ENCODE peak calls at places on chromosomes 4 and X, in nine cellular contexts. One of them, this sample, is unnamed.
A peak's percentile ranks its signal among the peaks of the same experiment; 100 is the strongest.

GRCh38 chrX:39652336-39652735 is 445.4 kb downstream of the BCOR start:
- DNase-seq in dermis blood vessel endothelial cell: peak; percentile 50
- DNase-seq in left ventricle myocardium inferior: no peak
- DNase-seq in AG10803: no peak
- DNase-seq in NB4: peak; percentile 67
- DNase-seq in NCI-H1105: no peak
- DNase-seq in neural crest cell: no peak
- DNase-seq in naive thymus-derived CD8-positive, alpha-beta T cell: no peak
- DNase-seq in NCI-H1694: no peak
- DNase-seq in this sample: no peak

GRCh38 chr4:53633608-53634007 is 42.3 kb upstream of the LNX1 start:
- DNase-seq in left ventricle myocardium inferior: no peak
- DNase-seq in neural crest cell: no peak
- DNase-seq in AG10803: peak; percentile 87
- DNase-seq in naive thymus-derived CD8-positive, alpha-beta T cell: no peak
- DNase-seq in dermis blood vessel endothelial cell: no peak
- DNase-seq in NCI-H1105: no peak
- DNase-seq in NB4: peak; percentile 87
- DNase-seq in NCI-H1694: no peak
- DNase-seq in this sample: no peak

GRCh38 chrX:54891573-54891972 is 29.1 kb upstream of the TRO start:
- DNase-seq in NB4: peak; percentile 41
- DNase-seq in NCI-H1105: peak; percentile 4
- DNase-seq in dermis blood vessel endothelial cell: peak; percentile 56
- DNase-seq in left ventricle myocardium inferior: no peak
- DNase-seq in AG10803: peak; percentile 37
- DNase-seq in NCI-H1694: peak; percentile 4
- DNase-seq in naive thymus-derived CD8-positive, alpha-beta T cell: peak; percentile 42
- DNase-seq in neural crest cell: no peak
- DNase-seq in this sample: peak; percentile 18

GRCh38 chr4:113979157-113979972 is at the start of gene ARSJ:
- DNase-seq in NCI-H1105: no peak
- DNase-seq in neural crest cell: peak; percentile 55
- DNase-seq in NB4: no peak
- DNase-seq in dermis blood vessel endothelial cell: peak; percentile 76
- DNase-seq in AG10803: peak; percentile 80
- DNase-seq in NCI-H1694: no peak
- DNase-seq in left ventricle myocardium inferior: peak; percentile 51
- DNase-seq in naive thymus-derived CD8-positive, alpha-beta T cell: peak; percentile 10
- DNase-seq in this sample: peak; percentile 32

GRCh38 chr4:180560896-180561295 is 1682.3 kb upstream of the TENM3 start:
- DNase-seq in neural crest cell: no peak
- DNase-seq in NCI-H1694: no peak
- DNase-seq in NCI-H1105: no peak
- DNase-seq in NB4: no peak
- DNase-seq in AG10803: no peak
- DNase-seq in naive thymus-derived CD8-positive, alpha-beta T cell: no peak
- DNase-seq in dermis blood vessel endothelial cell: no peak
- DNase-seq in left ventricle myocardium inferior: no peak
- DNase-seq in this sample: no peak

GRCh38 chr4:110503588-110504435 is 27.9 kb downstream of the ENPEP start:
- DNase-seq in naive thymus-derived CD8-positive, alpha-beta T cell: no peak
- DNase-seq in neural crest cell: no peak
- DNase-seq in left ventricle myocardium inferior: peak; percentile 18
- DNase-seq in NB4: peak; percentile 4
- DNase-seq in AG10803: peak; percentile 33
- DNase-seq in dermis blood vessel endothelial cell: no peak
- DNase-seq in NCI-H1105: no peak
- DNase-seq in NCI-H1694: no peak
- DNase-seq in this sample: no peak

GRCh38 chrX:149504226-149504914 is 736 bp downstream of the IDS start:
- DNase-seq in dermis blood vessel endothelial cell: peak; percentile 28
- DNase-seq in NB4: peak; percentile 39
- DNase-seq in AG10803: peak; percentile 12
- DNase-seq in neural crest cell: no peak
- DNase-seq in NCI-H1694: peak; percentile 67
- DNase-seq in left ventricle myocardium inferior: no peak
- DNase-seq in NCI-H1105: peak; percentile 21
- DNase-seq in naive thymus-derived CD8-positive, alpha-beta T cell: peak; percentile 54
- DNase-seq in this sample: peak; percentile 9

GRCh38 chr4:76213415-76214268 is at the start of gene SCARB2:
- DNase-seq in NCI-H1694: peak; percentile 34
- DNase-seq in NCI-H1105: peak; percentile 47
- DNase-seq in dermis blood vessel endothelial cell: peak; percentile 91
- DNase-seq in neural crest cell: peak; percentile 70
- DNase-seq in NB4: peak; percentile 83
- DNase-seq in AG10803: peak; percentile 87
- DNase-seq in naive thymus-derived CD8-positive, alpha-beta T cell: peak; percentile 75
- DNase-seq in left ventricle myocardium inferior: peak; percentile 93
- DNase-seq in this sample: peak; percentile 70

GRCh38 chr4:153143527-153144348 is 60.5 kb upstream of the TRIM2 start:
- DNase-seq in dermis blood vessel endothelial cell: peak; percentile 40
- DNase-seq in AG10803: peak; percentile 56
- DNase-seq in naive thymus-derived CD8-positive, alpha-beta T cell: no peak
- DNase-seq in NB4: no peak
- DNase-seq in NCI-H1694: peak; percentile 58
- DNase-seq in NCI-H1105: peak; percentile 58
- DNase-seq in left ventricle myocardium inferior: no peak
- DNase-seq in neural crest cell: no peak
- DNase-seq in this sample: peak; percentile 74

GRCh38 chrX:131792789-131793462 is 230.2 kb upstream of the STK26 start:
- DNase-seq in NB4: no peak
- DNase-seq in neural crest cell: no peak
- DNase-seq in left ventricle myocardium inferior: no peak
- DNase-seq in naive thymus-derived CD8-positive, alpha-beta T cell: peak; percentile 92
- DNase-seq in NCI-H1694: no peak
- DNase-seq in NCI-H1105: peak; percentile 83
- DNase-seq in AG10803: peak; percentile 42
- DNase-seq in dermis blood vessel endothelial cell: peak; percentile 33
- DNase-seq in this sample: no peak

GRCh38 chrX:53239474-53239873 is 14.5 kb upstream of the KDM5C start:
- DNase-seq in dermis blood vessel endothelial cell: no peak
- DNase-seq in neural crest cell: no peak
- DNase-seq in AG10803: no peak
- DNase-seq in naive thymus-derived CD8-positive, alpha-beta T cell: no peak
- DNase-seq in NB4: peak; percentile 56
- DNase-seq in NCI-H1105: no peak
- DNase-seq in NCI-H1694: no peak
- DNase-seq in left ventricle myocardium inferior: no peak
- DNase-seq in this sample: peak; percentile 16

GRCh38 chr4:90071289-90072235 is 55.6 kb upstream of the CCSER1 start:
- DNase-seq in NB4: peak; percentile 2
- DNase-seq in NCI-H1105: no peak
- DNase-seq in NCI-H1694: no peak
- DNase-seq in left ventricle myocardium inferior: no peak
- DNase-seq in dermis blood vessel endothelial cell: no peak
- DNase-seq in AG10803: no peak
- DNase-seq in naive thymus-derived CD8-positive, alpha-beta T cell: no peak
- DNase-seq in neural crest cell: no peak
- DNase-seq in this sample: no peak

GRCh38 chr4:93303440-93303839 is 525.1 kb upstream of the ATOH1 start:
- DNase-seq in NCI-H1105: no peak
- DNase-seq in neural crest cell: no peak
- DNase-seq in left ventricle myocardium inferior: no peak
- DNase-seq in dermis blood vessel endothelial cell: no peak
- DNase-seq in NCI-H1694: no peak
- DNase-seq in AG10803: no peak
- DNase-seq in NB4: no peak
- DNase-seq in naive thymus-derived CD8-positive, alpha-beta T cell: no peak
- DNase-seq in this sample: no peak

GRCh38 chr4:7198440-7199128 is 6.2 kb downstream of the SORCS2 start:
- DNase-seq in AG10803: no peak
- DNase-seq in neural crest cell: no peak
- DNase-seq in NCI-H1694: no peak
- DNase-seq in NB4: peak; percentile 32
- DNase-seq in dermis blood vessel endothelial cell: no peak
- DNase-seq in left ventricle myocardium inferior: no peak
- DNase-seq in NCI-H1105: no peak
- DNase-seq in naive thymus-derived CD8-positive, alpha-beta T cell: no peak
- DNase-seq in this sample: no peak

GRCh38 chr4:53592686-53593641 is 1.7 kb upstream of the LNX1 start:
- DNase-seq in naive thymus-derived CD8-positive, alpha-beta T cell: no peak
- DNase-seq in left ventricle myocardium inferior: peak; percentile 22
- DNase-seq in NB4: peak; percentile 25
- DNase-seq in neural crest cell: no peak
- DNase-seq in NCI-H1105: no peak
- DNase-seq in dermis blood vessel endothelial cell: peak; percentile 47
- DNase-seq in NCI-H1694: no peak
- DNase-seq in AG10803: no peak
- DNase-seq in this sample: peak; percentile 80

GRCh38 chrX:13283968-13284914 is 35.6 kb downstream of the ATXN3L start:
- DNase-seq in naive thymus-derived CD8-positive, alpha-beta T cell: no peak
- DNase-seq in NB4: no peak
- DNase-seq in neural crest cell: no peak
- DNase-seq in left ventricle myocardium inferior: no peak
- DNase-seq in dermis blood vessel endothelial cell: peak; percentile 80
- DNase-seq in AG10803: peak; percentile 83
- DNase-seq in NCI-H1694: no peak
- DNase-seq in NCI-H1105: no peak
- DNase-seq in this sample: no peak

GRCh38 chr4:53043900-53044650 is 182.0 kb downstream of the RASL11B start:
- DNase-seq in left ventricle myocardium inferior: no peak
- DNase-seq in NB4: no peak
- DNase-seq in NCI-H1105: no peak
- DNase-seq in NCI-H1694: no peak
- DNase-seq in AG10803: no peak
- DNase-seq in naive thymus-derived CD8-positive, alpha-beta T cell: no peak
- DNase-seq in neural crest cell: no peak
- DNase-seq in dermis blood vessel endothelial cell: no peak
- DNase-seq in this sample: no peak

GRCh38 chr4:140372607-140373327 is 679 bp upstream of the SCOC start:
- DNase-seq in neural crest cell: no peak
- DNase-seq in NB4: peak; percentile 60
- DNase-seq in naive thymus-derived CD8-positive, alpha-beta T cell: peak; percentile 51
- DNase-seq in left ventricle myocardium inferior: no peak
- DNase-seq in AG10803: peak; percentile 12
- DNase-seq in NCI-H1105: no peak
- DNase-seq in NCI-H1694: no peak
- DNase-seq in dermis blood vessel endothelial cell: peak; percentile 44
- DNase-seq in this sample: peak; percentile 26

GRCh38 chr4:13178621-13179020 is 305.5 kb downstream of the RAB28 start:
- DNase-seq in naive thymus-derived CD8-positive, alpha-beta T cell: no peak
- DNase-seq in NCI-H1694: no peak
- DNase-seq in NB4: no peak
- DNase-seq in NCI-H1105: no peak
- DNase-seq in left ventricle myocardium inferior: no peak
- DNase-seq in dermis blood vessel endothelial cell: no peak
- DNase-seq in AG10803: no peak
- DNase-seq in neural crest cell: peak; percentile 5
- DNase-seq in this sample: no peak

GRCh38 chr4:145988628-145989027 is 50.0 kb upstream of the ZNF827 start:
- DNase-seq in NCI-H1694: no peak
- DNase-seq in NB4: no peak
- DNase-seq in left ventricle myocardium inferior: no peak
- DNase-seq in AG10803: no peak
- DNase-seq in NCI-H1105: no peak
- DNase-seq in naive thymus-derived CD8-positive, alpha-beta T cell: no peak
- DNase-seq in neural crest cell: no peak
- DNase-seq in dermis blood vessel endothelial cell: no peak
- DNase-seq in this sample: no peak

GRCh38 chr4:111959202-111959601 is 186.1 kb upstream of the FAM241A start:
- DNase-seq in neural crest cell: no peak
- DNase-seq in naive thymus-derived CD8-positive, alpha-beta T cell: no peak
- DNase-seq in NCI-H1694: no peak
- DNase-seq in dermis blood vessel endothelial cell: peak; percentile 23
- DNase-seq in AG10803: peak; percentile 33
- DNase-seq in left ventricle myocardium inferior: no peak
- DNase-seq in NB4: peak; percentile 80
- DNase-seq in NCI-H1105: no peak
- DNase-seq in this sample: no peak

GRCh38 chr4:2251795-2252529 is 9.9 kb downstream of the MXD4 start:
- DNase-seq in AG10803: no peak
- DNase-seq in neural crest cell: no peak
- DNase-seq in naive thymus-derived CD8-positive, alpha-beta T cell: no peak
- DNase-seq in NCI-H1105: no peak
- DNase-seq in left ventricle myocardium inferior: no peak
- DNase-seq in NCI-H1694: no peak
- DNase-seq in NB4: no peak
- DNase-seq in dermis blood vessel endothelial cell: no peak
- DNase-seq in this sample: no peak

GRCh38 chrX:101160001-101160400 is 59.6 kb upstream of the DRP2 start:
- DNase-seq in NB4: no peak
- DNase-seq in left ventricle myocardium inferior: no peak
- DNase-seq in neural crest cell: no peak
- DNase-seq in AG10803: peak; percentile 61
- DNase-seq in dermis blood vessel endothelial cell: no peak
- DNase-seq in NCI-H1694: no peak
- DNase-seq in naive thymus-derived CD8-positive, alpha-beta T cell: no peak
- DNase-seq in NCI-H1105: no peak
- DNase-seq in this sample: no peak

GRCh38 chr4:1050486-1051213 is 39.2 kb downstream of the FGFRL1 start:
- DNase-seq in dermis blood vessel endothelial cell: peak; percentile 68
- DNase-seq in NCI-H1694: no peak
- DNase-seq in naive thymus-derived CD8-positive, alpha-beta T cell: no peak
- DNase-seq in left ventricle myocardium inferior: peak; percentile 7
- DNase-seq in neural crest cell: no peak
- DNase-seq in AG10803: no peak
- DNase-seq in NCI-H1105: no peak
- DNase-seq in NB4: no peak
- DNase-seq in this sample: no peak

GRCh38 chr4:147760176-147760575 is 28.3 kb downstream of the ARHGAP10 start:
- DNase-seq in NB4: no peak
- DNase-seq in neural crest cell: no peak
- DNase-seq in NCI-H1694: no peak
- DNase-seq in AG10803: no peak
- DNase-seq in NCI-H1105: no peak
- DNase-seq in dermis blood vessel endothelial cell: no peak
- DNase-seq in left ventricle myocardium inferior: no peak
- DNase-seq in naive thymus-derived CD8-positive, alpha-beta T cell: no peak
- DNase-seq in this sample: no peak

GRCh38 chr4:170428929-170429328 is 339.2 kb upstream of the AADAT start:
- DNase-seq in neural crest cell: no peak
- DNase-seq in NCI-H1105: no peak
- DNase-seq in NB4: no peak
- DNase-seq in naive thymus-derived CD8-positive, alpha-beta T cell: no peak
- DNase-seq in dermis blood vessel endothelial cell: no peak
- DNase-seq in left ventricle myocardium inferior: no peak
- DNase-seq in NCI-H1694: no peak
- DNase-seq in AG10803: no peak
- DNase-seq in this sample: no peak

GRCh38 chr4:48905363-48906015 is 1.1 kb downstream of the OCIAD2 start:
- DNase-seq in dermis blood vessel endothelial cell: peak; percentile 45
- DNase-seq in NB4: peak; percentile 8
- DNase-seq in AG10803: peak; percentile 31
- DNase-seq in NCI-H1694: no peak
- DNase-seq in left ventricle myocardium inferior: no peak
- DNase-seq in naive thymus-derived CD8-positive, alpha-beta T cell: no peak
- DNase-seq in NCI-H1105: no peak
- DNase-seq in neural crest cell: no peak
- DNase-seq in this sample: peak; percentile 33

GRCh38 chr4:32112891-32113290 is 1392.7 kb downstream of the PCDH7 start:
- DNase-seq in naive thymus-derived CD8-positive, alpha-beta T cell: no peak
- DNase-seq in NCI-H1105: no peak
- DNase-seq in left ventricle myocardium inferior: no peak
- DNase-seq in dermis blood vessel endothelial cell: no peak
- DNase-seq in neural crest cell: no peak
- DNase-seq in NCI-H1694: no peak
- DNase-seq in NB4: no peak
- DNase-seq in AG10803: no peak
- DNase-seq in this sample: no peak

GRCh38 chr4:96459105-96459504 is 619.2 kb downstream of the PDHA2 start:
- DNase-seq in dermis blood vessel endothelial cell: no peak
- DNase-seq in NCI-H1105: no peak
- DNase-seq in NB4: no peak
- DNase-seq in AG10803: no peak
- DNase-seq in NCI-H1694: no peak
- DNase-seq in naive thymus-derived CD8-positive, alpha-beta T cell: no peak
- DNase-seq in left ventricle myocardium inferior: no peak
- DNase-seq in neural crest cell: no peak
- DNase-seq in this sample: no peak

GRCh38 chrX:74420194-74421035 is 878 bp upstream of the SLC16A2 start:
- DNase-seq in AG10803: peak; percentile 76
- DNase-seq in dermis blood vessel endothelial cell: peak; percentile 8
- DNase-seq in naive thymus-derived CD8-positive, alpha-beta T cell: peak; percentile 32
- DNase-seq in left ventricle myocardium inferior: peak; percentile 75
- DNase-seq in NCI-H1694: peak; percentile 28
- DNase-seq in neural crest cell: peak; percentile 26
- DNase-seq in NCI-H1105: no peak
- DNase-seq in NB4: peak; percentile 21
- DNase-seq in this sample: peak; percentile 36

GRCh38 chr4:95165926-95166524 is 382.7 kb downstream of the UNC5C start:
- DNase-seq in left ventricle myocardium inferior: no peak
- DNase-seq in NB4: peak; percentile 65
- DNase-seq in naive thymus-derived CD8-positive, alpha-beta T cell: peak; percentile 69
- DNase-seq in neural crest cell: peak; percentile 31
- DNase-seq in dermis blood vessel endothelial cell: peak; percentile 74
- DNase-seq in NCI-H1105: peak; percentile 43
- DNase-seq in AG10803: peak; percentile 74
- DNase-seq in NCI-H1694: peak; percentile 24
- DNase-seq in this sample: peak; percentile 59